ENCODE peak calls at places on chromosome 1, in ten cellular contexts. B is T-helper 1 cell; H is left ventricle myocardium inferior; J is stimulated activated CD4-positive, alpha-beta T cell treated with anti-CD3 and anti-CD28 coated beads, Interleukin-1b, Interleukin-23, amount 100 ng/mL, for 4 hours; K is CD14-positive monocyte; U is fibroblast of pulmonary artery; X is fibroblast of mammary gland; I is activated effector memory CD4-positive, alpha-beta T cell treated with Interleukin-2 at 50 U/mL for 16 hours; C is activated T-helper 1 cell treated with anti-CD3 and anti-CD28 coated beads, Interleukin-12 subunit alpha, Interleukin-12 subunit beta, Interleukin-2, Interleukin-4 antibody, amounts not matched to agents 30 ng/mL and 10 ng/mL and 1 ng/mL, durations not matched to agents 14 hours and 24 hours and 36 hours; W is CD4-positive, CD25-positive, alpha-beta regulatory T cell. F is an unnamed sample.

GRCh38 chr1:209150114-209150513 is 433.4 kb upstream of the CAMK1G start:
- DNase-seq in B (no peak), H (no peak), J (no peak), K (no peak), U (peak), X (peak), I (no peak), C (no peak), W (peak), F (no peak)

GRCh38 chr1:230459463-230459862 is 33.3 kb upstream of the PGBD5 start:
- DNase-seq in B (no peak), H (no peak), J (no peak), K (peak), U (peak), X (peak), I (no peak), C (no peak), W (no peak), F (no peak)

GRCh38 chr1:40861227-40862003 is 748 bp downstream of the CITED4 start:
- DNase-seq in B (peak), H (peak), J (no peak), K (no peak), U (no peak), X (peak), I (peak), C (no peak), W (peak), F (no peak)

GRCh38 chr1:231969078-231969477 is 342.5 kb downstream of the DISC1 start:
- DNase-seq in B (no peak), H (no peak), J (no peak), K (no peak), U (no peak), X (no peak), I (no peak), C (no peak), W (no peak), F (no peak)

GRCh38 chr1:32201011-32201855 is 838 bp downstream of the CCDC28B start:
- DNase-seq in B (peak), H (peak), J (peak), K (no peak), U (peak), X (peak), I (peak), C (peak), W (peak), F (peak)

GRCh38 chr1:15038232-15039016 is 115.1 kb upstream of the TMEM51 start:
- DNase-seq in B (no peak), H (no peak), J (no peak), K (no peak), U (peak), X (peak), I (no peak), C (no peak), W (peak), F (peak)

GRCh38 chr1:87644500-87645245 is 316.0 kb downstream of the LMO4 start:
- DNase-seq in B (no peak), H (no peak), J (no peak), K (no peak), U (peak), X (peak), I (no peak), C (no peak), W (no peak), F (no peak)

GRCh38 chr1:13513885-13514546 is at the start of gene LRRC38:
- DNase-seq in B (no peak), H (peak), J (no peak), K (no peak), U (no peak), X (peak), I (no peak), C (no peak), W (peak), F (no peak)

GRCh38 chr1:238608139-238608538 is 717.4 kb upstream of the ZP4 start:
- DNase-seq in B (no peak), H (no peak), J (no peak), K (no peak), U (no peak), X (no peak), I (no peak), C (no peak), W (no peak), F (no peak)

GRCh38 chr1:63601912-63602311 is 8.7 kb downstream of the PGM1 start:
- DNase-seq in B (no peak), H (no peak), J (no peak), K (no peak), U (no peak), X (no peak), I (no peak), C (no peak), W (no peak), F (no peak)

GRCh38 chr1:54885863-54886723 is 902 bp downstream of the DHCR24 start:
- DNase-seq in B (no peak), H (no peak), J (no peak), K (no peak), U (peak), X (peak), I (no peak), C (peak), W (peak), F (peak)

GRCh38 chr1:30322859-30323257 is 400.5 kb downstream of the MATN1 start:
- DNase-seq in B (no peak), H (no peak), J (no peak), K (no peak), U (no peak), X (no peak), I (no peak), C (no peak), W (no peak), F (no peak)

GRCh38 chr1:23274134-23274505 is 56.8 kb upstream of the HTR1D start:
- DNase-seq in B (no peak), H (no peak), J (no peak), K (no peak), U (no peak), X (no peak), I (no peak), C (no peak), W (no peak), F (no peak)

GRCh38 chr1:181324797-181325616 is 158.3 kb upstream of the CACNA1E start:
- DNase-seq in B (no peak), H (no peak), J (peak), K (no peak), U (no peak), X (no peak), I (peak), C (no peak), W (peak), F (no peak)

GRCh38 chr1:173202430-173203145 is 4.5 kb downstream of the TNFSF4 start:
- DNase-seq in B (no peak), H (no peak), J (no peak), K (no peak), U (peak), X (peak), I (no peak), C (no peak), W (peak), F (peak)

GRCh38 chr1:181112071-181112929 is 23.8 kb downstream of the IER5 start:
- DNase-seq in B (no peak), H (peak), J (no peak), K (peak), U (peak), X (peak), I (no peak), C (no peak), W (no peak), F (no peak)

GRCh38 chr1:91120915-91121314 is 99.1 kb upstream of the ZNF644 start:
- DNase-seq in B (no peak), H (no peak), J (no peak), K (no peak), U (no peak), X (no peak), I (no peak), C (no peak), W (no peak), F (no peak)

GRCh38 chr1:197235355-197235754 is 32.7 kb upstream of the CRB1 start:
- DNase-seq in B (no peak), H (no peak), J (no peak), K (no peak), U (no peak), X (peak), I (no peak), C (no peak), W (no peak), F (no peak)

GRCh38 chr1:58432813-58433668 is 113.5 kb downstream of the OMA1 start:
- DNase-seq in B (no peak), H (peak), J (no peak), K (no peak), U (peak), X (peak), I (no peak), C (no peak), W (no peak), F (no peak)

GRCh38 chr1:77605246-77606026 is 77.0 kb downstream of the ZZZ3 start:
- DNase-seq in B (no peak), H (peak), J (no peak), K (no peak), U (peak), X (peak), I (no peak), C (no peak), W (no peak), F (peak)

GRCh38 chr1:203197625-203198024 is 11.1 kb upstream of the CHI3L1 start:
- DNase-seq in B (no peak), H (no peak), J (no peak), K (no peak), U (peak), X (peak), I (no peak), C (no peak), W (no peak), F (no peak)

GRCh38 chr1:101174722-101175121 is 62.1 kb upstream of the S1PR1 start:
- DNase-seq in B (no peak), H (no peak), J (no peak), K (no peak), U (peak), X (peak), I (no peak), C (no peak), W (no peak), F (no peak)

F was measured in cerebellar cortex.